ENCODE peak calls at places on chromosome 10, in six cellular contexts. W is fibroblast of lung, Z is mammary epithelial cell, F is neural progenitor cell, R is H9, I is endothelial cell of umbilical vein. S is an unnamed sample. For H3K4me1, the result is how much of the 10 kb centered on the place peaks cover.

GRCh38 chr10:71882813-71883746 is 32.0 kb upstream of the PSAP start:
- DNase-seq in W (peak), Z (no peak), F (no peak), R (peak), I (peak), S (no peak)

GRCh38 chr10:23055424-23056191 is 39.8 kb upstream of the MSRB2 start:
- DNase-seq in W (no peak), Z (no peak), F (peak), R (no peak), I (no peak), S (no peak)

GRCh38 chr10:97025613-97026242 is 160.0 kb downstream of the SLIT1 start:
- DNase-seq in W (peak), Z (peak), F (peak), R (peak), I (peak), S (no peak)

GRCh38 chr10:67784584-67784983 is 53.4 kb downstream of the DNAJC12 start:
- DNase-seq in W (no peak), Z (no peak), F (no peak), R (no peak), I (no peak), S (no peak)

GRCh38 chr10:132301371-132302330 is 6.1 kb downstream of the STK32C start:
- DNase-seq in W (no peak), Z (no peak), F (no peak), R (no peak), I (no peak), S (no peak)

GRCh38 chr10:27410153-27410552 is 94.0 kb upstream of the RAB18 start:
- DNase-seq in W (no peak), Z (no peak), F (no peak), R (no peak), I (no peak), S (no peak)

GRCh38 chr10:1155791-1156615 is 99.8 kb downstream of the WDR37 start:
- DNase-seq in W (no peak), Z (no peak), F (no peak), R (no peak), I (no peak), S (no peak)

GRCh38 chr10:130403153-130403890 is 267.1 kb downstream of the GLRX3 start:
- DNase-seq in W (no peak), Z (no peak), F (no peak), R (peak), I (no peak), S (no peak)

GRCh38 chr10:28806951-28807759 is 129.8 kb downstream of the BAMBI start:
- DNase-seq in W (peak), Z (no peak), F (no peak), R (no peak), I (no peak), S (no peak)

GRCh38 chr10:71708897-71709882 is 10.4 kb downstream of the C10orf105 start:
- DNase-seq in W (no peak), Z (no peak), F (no peak), R (no peak), I (no peak), S (no peak)

GRCh38 chr10:2978111-2978510 is 89.2 kb upstream of the PFKP start:
- DNase-seq in W (peak), Z (peak), F (peak), R (no peak), I (peak), S (no peak)

GRCh38 chr10:128908109-128908898 is 558.7 kb upstream of the MGMT start:
- DNase-seq in W (no peak), Z (no peak), F (no peak), R (peak), I (no peak), S (no peak)

GRCh38 chr10:128902031-128902710 is 564.9 kb upstream of the MGMT start:
- DNase-seq in W (no peak), Z (no peak), F (no peak), R (no peak), I (no peak), S (no peak)

GRCh38 chr10:128912568-128913311 is 554.3 kb upstream of the MGMT start:
- DNase-seq in W (no peak), Z (no peak), F (no peak), R (no peak), I (no peak), S (no peak)

DNA sequence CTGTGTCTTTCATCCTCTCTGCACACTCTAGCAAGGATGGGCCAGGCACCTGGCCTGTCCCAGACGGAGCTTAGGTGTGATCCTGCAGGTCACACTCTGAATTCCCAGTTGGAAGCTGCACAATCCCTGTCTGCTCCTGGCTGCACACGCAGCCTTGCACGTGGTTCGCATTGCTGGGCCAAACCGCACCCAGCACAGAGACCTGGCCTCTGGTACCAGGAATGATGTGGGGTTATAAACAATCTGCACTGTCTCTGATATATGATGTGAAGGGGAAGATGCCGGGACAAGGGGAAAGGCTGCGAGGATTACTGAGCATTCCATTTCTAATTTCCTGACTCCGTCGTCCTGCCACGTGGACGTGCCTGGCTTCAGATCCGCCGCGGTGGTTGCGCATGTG is 559.9 kb upstream of the MGMT start:
- DNase-seq in W (no peak), Z (no peak), F (no peak), R (no peak), I (no peak), S (no peak)
- H3K4me1 ChIP-seq in W (under half), Z (under half), F (under half), R (under half), I (under half), S (under half)

DNA sequence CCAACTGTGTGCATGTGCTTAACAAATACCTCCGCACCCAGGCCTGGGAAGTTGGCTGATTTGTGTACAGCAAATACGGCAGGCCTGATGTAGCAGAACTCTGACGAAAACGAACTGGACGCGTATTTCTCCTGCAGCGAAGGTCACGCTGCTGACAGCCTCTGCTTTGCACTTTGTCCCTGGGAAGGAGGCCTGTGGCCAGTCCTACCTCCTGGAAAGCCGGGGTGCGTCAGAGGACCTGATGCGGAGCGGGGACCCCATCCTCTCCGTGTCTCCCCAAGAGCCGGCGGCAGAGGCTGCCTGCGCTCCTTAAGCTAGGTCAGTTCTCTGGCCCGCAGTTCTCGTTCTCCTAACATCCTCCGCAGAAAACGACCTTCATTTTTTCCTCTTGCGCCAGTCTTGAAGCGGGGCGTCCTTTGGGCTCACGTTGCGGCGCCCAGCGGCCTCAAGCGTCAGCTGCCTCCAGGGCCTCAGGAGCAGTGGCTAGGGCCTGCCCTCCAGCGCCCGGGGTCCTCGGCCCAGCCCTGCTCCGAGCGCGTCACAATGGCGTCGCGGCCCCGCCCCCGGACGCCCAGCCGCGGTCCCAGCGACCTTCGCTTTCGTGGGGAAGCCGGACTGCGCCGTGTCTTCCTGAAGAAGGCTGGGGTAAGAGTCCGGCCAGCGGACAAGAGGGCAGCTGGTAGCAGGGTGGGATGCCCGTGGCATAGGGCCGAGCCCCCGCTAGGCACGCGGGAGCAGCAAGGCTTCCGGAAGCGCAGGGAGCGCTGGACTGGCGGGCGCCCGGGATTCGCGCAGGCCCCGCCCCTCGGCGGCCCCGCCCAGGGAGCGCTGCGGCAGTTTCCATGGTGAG is at the start of gene ZNF487:
- DNase-seq in W (peak), Z (peak), F (peak), R (peak), I (peak), S (peak)
- TF ChIP-seq CTCF in W (no peak), Z (no peak), F (peak), R (peak), I (no peak), S (peak)

GRCh38 chr10:122128357-122128756 is 139.4 kb downstream of the TACC2 start:
- DNase-seq in W (peak), Z (no peak), F (no peak), R (no peak), I (peak), S (no peak)

GRCh38 chr10:122130474-122131110 is 140.5 kb upstream of the BTBD16 start:
- DNase-seq in W (peak), Z (no peak), F (no peak), R (no peak), I (no peak), S (no peak)

GRCh38 chr10:122135251-122136025 is 135.7 kb upstream of the BTBD16 start:
- DNase-seq in W (no peak), Z (no peak), F (no peak), R (no peak), I (no peak), S (peak)

GRCh38 chr10:122132331-122132755 is 138.8 kb upstream of the BTBD16 start:
- DNase-seq in W (no peak), Z (peak), F (no peak), R (peak), I (no peak), S (peak)

GRCh38 chr10:122132882-122133634 is 138.0 kb upstream of the BTBD16 start:
- DNase-seq in W (peak), Z (no peak), F (no peak), R (no peak), I (no peak), S (peak)
- H3K9ac ChIP-seq in W (no peak), Z (no peak), F (no peak), R (no peak), I (no peak), S (no peak)

GRCh38 chr10:102673961-102674511 is 29.8 kb downstream of the TRIM8 start:
- DNase-seq in W (peak), Z (peak), F (peak), R (peak), I (peak), S (peak)
- H3K4me1 ChIP-seq in W (half or more), Z (under half), F (half or more), R (under half), I (under half), S (half or more)

DNA sequence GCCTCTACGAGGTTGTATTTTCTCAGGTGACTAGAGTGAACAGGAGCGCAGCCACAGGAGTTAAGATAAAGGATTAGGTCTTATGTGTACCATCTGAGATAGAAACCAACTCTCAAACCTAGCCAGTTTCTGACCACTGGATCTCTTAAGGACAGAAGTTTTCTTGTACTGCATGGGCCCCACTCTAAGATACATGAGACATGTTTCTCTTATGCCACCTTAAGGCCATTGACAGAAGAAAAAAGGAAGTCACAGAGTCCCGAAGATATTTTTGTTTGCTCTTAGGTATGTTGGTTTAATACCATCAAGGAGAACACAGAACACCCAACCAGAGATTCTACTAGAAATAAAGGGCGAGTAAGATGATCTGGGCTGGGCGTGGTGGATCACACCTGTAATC is 335.8 kb downstream of the FRMD4A start:
- DNase-seq in W (no peak), Z (no peak), F (no peak), R (no peak), I (no peak), S (no peak)
- TF ChIP-seq CTCF in W (no peak), Z (no peak), F (no peak), R (no peak), I (no peak), S (no peak)

DNA sequence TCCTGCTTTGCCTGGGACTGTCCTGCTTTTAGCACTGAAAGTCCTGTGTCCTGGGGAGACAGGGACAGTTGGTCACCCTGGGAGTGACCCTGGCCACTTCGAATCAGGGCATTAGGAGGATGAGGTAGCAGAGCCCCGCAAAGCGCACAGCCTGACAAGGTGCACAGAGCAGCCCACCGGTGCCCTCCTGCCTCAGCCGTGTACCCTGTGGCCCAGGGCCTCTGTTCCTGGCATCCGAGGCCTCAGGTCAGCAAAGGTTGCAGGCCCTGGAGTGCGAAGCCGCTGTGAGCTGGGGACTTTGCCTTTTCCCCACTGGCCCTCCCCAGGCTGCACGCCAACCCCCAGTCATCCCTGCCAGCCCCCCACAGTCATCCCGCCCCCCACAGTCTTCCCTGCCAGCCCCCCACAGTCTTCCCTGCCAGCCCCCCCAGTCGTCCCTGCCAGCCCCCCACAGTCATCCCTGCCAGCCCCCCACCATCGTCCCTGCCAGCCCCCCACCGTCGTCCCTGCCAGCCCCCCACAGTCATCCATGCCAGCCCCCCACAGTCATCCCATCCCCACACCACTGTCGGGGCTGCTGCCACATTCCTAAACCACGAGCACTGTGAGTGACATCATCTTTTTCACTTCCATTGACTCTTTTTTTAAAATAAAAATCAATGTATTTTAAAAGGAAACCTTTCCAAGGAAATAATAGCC is 91.8 kb downstream of the RGS10 start:
- DNase-seq in W (peak), Z (no peak), F (no peak), R (no peak), I (no peak), S (peak)
- H3K9ac ChIP-seq in W (no peak), Z (no peak), F (no peak), R (no peak), I (no peak), S (no peak)

GRCh38 chr10:122157451-122157850 is 113.6 kb upstream of the BTBD16 start:
- DNase-seq in W (peak), Z (no peak), F (no peak), R (no peak), I (peak), S (no peak)
- H3K4me1 ChIP-seq in W (under half), Z (under half), F (under half), R (under half), I (under half), S (under half)

GRCh38 chr10:110871236-110872084 is at the start of gene PDCD4:
- DNase-seq in W (peak), Z (peak), F (peak), R (peak), I (peak), S (peak)

GRCh38 chr10:110872145-110872983 is 636 bp downstream of the PDCD4 start:
- DNase-seq in W (peak), Z (peak), F (peak), R (peak), I (peak), S (peak)

GRCh38 chr10:110872984-110873569 is 1.3 kb downstream of the PDCD4 start:
- DNase-seq in W (peak), Z (no peak), F (peak), R (no peak), I (peak), S (no peak)

GRCh38 chr10:110868981-110869380 is 2.7 kb upstream of the PDCD4 start:
- DNase-seq in W (no peak), Z (no peak), F (no peak), R (no peak), I (no peak), S (no peak)

GRCh38 chr10:110870823-110871235 is 899 bp upstream of the PDCD4 start:
- DNase-seq in W (no peak), Z (no peak), F (peak), R (no peak), I (peak), S (no peak)
- TF ChIP-seq CTCF in W (no peak), Z (no peak), F (no peak), R (no peak), I (no peak), S (no peak)